ENCODE peak calls at places on chromosomes 12 and 14, in seven cellular contexts. D is GM10248, I is mesothelial cell of epicardium, F is thoracic aorta, S is left lung, K is AG09309, M is neural progenitor cell. Y is an unnamed sample.

GRCh38 chr12:120944645-120945217 is 33.6 kb upstream of the HNF1A start:
- DNase-seq in D (peak), I (no peak), F (no peak), S (peak), K (no peak), M (peak), Y (peak)

GRCh38 chr12:13135336-13136178 is 32.1 kb upstream of the GSG1 start:
- DNase-seq in D (no peak), I (peak), F (peak), S (peak), K (peak), M (no peak), Y (no peak)

GRCh38 chr12:99390707-99391106 is 256.8 kb upstream of the GARIN6 start:
- DNase-seq in D (peak), I (no peak), F (no peak), S (no peak), K (no peak), M (peak), Y (no peak)

GRCh38 chr14:85415015-85415712 is 114.8 kb upstream of the FLRT2 start:
- DNase-seq in D (no peak), I (peak), F (no peak), S (peak), K (peak), M (no peak), Y (no peak)

GRCh38 chr14:106094654-106095189 is 568.3 kb downstream of the TMEM121 start:
- DNase-seq in D (peak), I (no peak), F (no peak), S (no peak), K (no peak), M (peak), Y (peak)

GRCh38 chr12:109357032-109357431 is 9.3 kb downstream of the MYO1H start:
- DNase-seq in D (no peak), I (no peak), F (no peak), S (no peak), K (no peak), M (no peak), Y (no peak)

GRCh38 chr12:121579981-121580868 is 598 bp downstream of the KDM2B start:
- DNase-seq in D (peak), I (peak), F (no peak), S (peak), K (no peak), M (peak), Y (peak)

GRCh38 chr12:69927145-69927544 is 102.1 kb downstream of the MYRFL start:
- DNase-seq in D (no peak), I (no peak), F (no peak), S (no peak), K (no peak), M (no peak), Y (no peak)

GRCh38 chr14:104936361-104937155 is 11.9 kb downstream of the PLD4 start:
- DNase-seq in D (peak), I (no peak), F (no peak), S (no peak), K (no peak), M (no peak), Y (peak)

GRCh38 chr12:3520168-3520567 is 29.2 kb downstream of the PRMT8 start:
- DNase-seq in D (no peak), I (no peak), F (no peak), S (no peak), K (no peak), M (no peak), Y (no peak)

GRCh38 chr12:7190268-7191055 is 976 bp downstream of the PEX5 start:
- DNase-seq in D (no peak), I (no peak), F (peak), S (no peak), K (no peak), M (peak), Y (peak)

GRCh38 chr14:44914849-44915248 is 46.9 kb downstream of the KLHL28 start:
- DNase-seq in D (no peak), I (no peak), F (no peak), S (no peak), K (no peak), M (peak), Y (no peak)

GRCh38 chr12:50764116-50764860 is 387 bp downstream of the ATF1 start:
- DNase-seq in D (peak), I (peak), F (no peak), S (peak), K (no peak), M (peak), Y (no peak)

GRCh38 chr14:89327771-89328212 is 89.2 kb downstream of the FOXN3 start:
- DNase-seq in D (no peak), I (no peak), F (no peak), S (no peak), K (peak), M (no peak), Y (no peak)

GRCh38 chr12:57430117-57430930 is 519 bp downstream of the R3HDM2 start:
- DNase-seq in D (peak), I (no peak), F (no peak), S (peak), K (no peak), M (no peak), Y (no peak)

GRCh38 chr12:115790526-115790925 is 487.0 kb downstream of the MED13L start:
- DNase-seq in D (no peak), I (no peak), F (no peak), S (no peak), K (no peak), M (no peak), Y (no peak)

GRCh38 chr12:49706351-49707126 is 666 bp downstream of the FMNL3 start:
- DNase-seq in D (no peak), I (peak), F (no peak), S (peak), K (no peak), M (peak), Y (no peak)

GRCh38 chr12:30440826-30441602 is 254.7 kb downstream of the IPO8 start:
- DNase-seq in D (no peak), I (no peak), F (no peak), S (no peak), K (no peak), M (peak), Y (no peak)

GRCh38 chr14:22887990-22888378 is 5.0 kb downstream of the REM2 start:
- DNase-seq in D (peak), I (no peak), F (no peak), S (no peak), K (no peak), M (no peak), Y (peak)

GRCh38 chr12:76083761-76084276 is 666 bp downstream of the NAP1L1 start:
- DNase-seq in D (peak), I (peak), F (peak), S (peak), K (no peak), M (peak), Y (peak)

GRCh38 chr12:96197503-96198272 is 3.5 kb downstream of the ELK3 start:
- DNase-seq in D (no peak), I (no peak), F (no peak), S (no peak), K (peak), M (no peak), Y (no peak)

GRCh38 chr12:4962539-4963486 is 53.1 kb downstream of the KCNA1 start:
- DNase-seq in D (no peak), I (no peak), F (no peak), S (no peak), K (no peak), M (no peak), Y (no peak)

GRCh38 chr12:55697686-55698085 is 10.0 kb downstream of the ITGA7 start:
- DNase-seq in D (no peak), I (no peak), F (no peak), S (peak), K (no peak), M (no peak), Y (no peak)

GRCh38 chr12:27331299-27331926 is 1.2 kb upstream of the BMAL2 start:
- DNase-seq in D (peak), I (no peak), F (no peak), S (no peak), K (peak), M (no peak), Y (peak)

GRCh38 chr12:6750506-6750905 is 2.4 kb downstream of the MLF2 start:
- DNase-seq in D (no peak), I (no peak), F (no peak), S (no peak), K (no peak), M (no peak), Y (no peak)

GRCh38 chr12:52277486-52278245 is 3.2 kb downstream of the KRT86 start:
- DNase-seq in D (no peak), I (no peak), F (no peak), S (no peak), K (no peak), M (no peak), Y (no peak)

GRCh38 chr12:132357623-132358186 is 28.3 kb upstream of the GALNT9 start:
- DNase-seq in D (no peak), I (no peak), F (no peak), S (no peak), K (no peak), M (no peak), Y (no peak)

GRCh38 chr12:90460681-90461080 is 494.3 kb downstream of the CCER1 start:
- DNase-seq in D (no peak), I (no peak), F (no peak), S (no peak), K (peak), M (no peak), Y (no peak)

GRCh38 chr14:105528197-105528858 is 1.9 kb downstream of the TMEM121 start:
- DNase-seq in D (peak), I (peak), F (no peak), S (peak), K (peak), M (peak), Y (peak)

GRCh38 chr14:89409961-89410360 is 7.1 kb downstream of the FOXN3 start:
- DNase-seq in D (no peak), I (no peak), F (no peak), S (no peak), K (no peak), M (no peak), Y (no peak)

GRCh38 chr12:101697197-101697929 is at the start of gene CHPT1:
- DNase-seq in D (peak), I (peak), F (peak), S (peak), K (no peak), M (peak), Y (peak)

GRCh38 chr14:38442208-38442607 is 186.3 kb upstream of the CLEC14A start:
- DNase-seq in D (no peak), I (no peak), F (no peak), S (no peak), K (no peak), M (no peak), Y (no peak)

DNA sequence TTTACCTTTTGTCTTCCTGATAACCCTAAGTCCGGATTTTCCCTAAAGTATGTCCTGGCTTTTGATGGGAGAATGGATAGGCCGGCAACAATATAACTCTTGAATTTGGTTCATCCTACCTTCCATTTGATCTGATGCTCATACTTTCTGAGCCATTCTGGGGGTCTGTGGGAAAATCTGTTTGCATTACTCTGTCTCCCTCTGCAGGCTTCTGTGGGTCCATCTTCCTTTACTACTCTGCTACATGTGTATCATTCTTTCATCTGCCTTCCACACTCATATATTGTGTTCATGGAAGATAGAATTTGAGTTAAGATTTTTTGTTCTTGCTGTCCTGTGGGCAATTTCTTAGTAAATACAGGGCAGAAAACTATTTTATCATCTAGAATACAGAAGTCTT is 101.5 kb downstream of the NAV3 start:
- DNase-seq in D (no peak), I (no peak), F (no peak), S (no peak), K (no peak), M (no peak), Y (no peak)
- TF ChIP-seq CTCF in D (no peak), I (no peak), F (no peak), S (no peak), K (peak), M (peak), Y (no peak)

GRCh38 chr14:64174922-64175782 is 119.0 kb downstream of the ESR2 start:
- DNase-seq in D (no peak), I (no peak), F (no peak), S (no peak), K (no peak), M (no peak), Y (no peak)

GRCh38 chr14:64178814-64179213 is 115.4 kb downstream of the ESR2 start:
- DNase-seq in D (no peak), I (no peak), F (no peak), S (no peak), K (no peak), M (no peak), Y (no peak)

GRCh38 chr14:64176330-64176729 is 117.8 kb downstream of the ESR2 start:
- DNase-seq in D (no peak), I (no peak), F (no peak), S (no peak), K (no peak), M (no peak), Y (no peak)
- TF ChIP-seq CTCF in D (no peak), I (no peak), F (no peak), S (no peak), K (no peak), M (no peak), Y (no peak)

GRCh38 chr12:94141892-94142291 is 6.5 kb upstream of the PLXNC1 start:
- DNase-seq in D (no peak), I (no peak), F (no peak), S (no peak), K (no peak), M (no peak), Y (no peak)
- TF ChIP-seq CTCF in D (no peak), I (no peak), F (no peak), S (no peak), K (no peak), M (no peak), Y (no peak)

GRCh38 chr12:104407922-104408321 is 48.8 kb upstream of the CHST11 start:
- DNase-seq in D (no peak), I (no peak), F (no peak), S (no peak), K (no peak), M (no peak), Y (no peak)
- TF ChIP-seq CTCF in D (no peak), I (no peak), F (no peak), S (no peak), K (no peak), M (no peak), Y (no peak)

DNA sequence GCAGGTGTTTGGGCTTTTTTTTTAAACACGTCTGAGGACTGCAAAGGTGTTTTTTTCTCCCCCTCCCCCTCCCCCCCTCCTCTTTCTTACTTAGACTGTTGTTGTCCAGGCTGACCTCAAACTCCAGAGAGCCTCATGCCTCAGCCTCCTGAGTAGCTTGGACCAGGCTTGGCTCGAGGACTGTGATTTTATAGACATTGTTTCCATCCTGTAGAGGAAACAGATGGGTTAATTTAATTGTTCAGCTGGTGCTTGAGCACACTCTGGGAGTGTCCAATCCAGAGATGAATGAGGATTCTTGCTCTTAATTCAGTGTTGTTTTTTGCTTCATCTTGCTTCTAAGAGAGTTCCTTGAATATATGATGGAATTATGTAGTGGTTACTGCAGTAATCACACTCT is 42.1 kb downstream of the RASSF3 start:
- DNase-seq in D (no peak), I (no peak), F (no peak), S (no peak), K (no peak), M (no peak), Y (no peak)
- TF ChIP-seq CTCF in D (no peak), I (no peak), F (no peak), S (no peak), K (no peak), M (no peak), Y (no peak)

GRCh38 chr14:102187044-102187443 is 47.3 kb downstream of the WDR20 start:
- DNase-seq in D (no peak), I (no peak), F (no peak), S (no peak), K (peak), M (no peak), Y (no peak)

GRCh38 chr14:102189858-102190257 is 50.2 kb downstream of the WDR20 start:
- DNase-seq in D (no peak), I (no peak), F (no peak), S (no peak), K (no peak), M (no peak), Y (no peak)

GRCh38 chr14:102187583-102188001 is 47.9 kb downstream of the WDR20 start:
- DNase-seq in D (no peak), I (no peak), F (no peak), S (no peak), K (no peak), M (no peak), Y (no peak)

GRCh38 chr14:102185360-102185759 is 45.7 kb downstream of the WDR20 start:
- DNase-seq in D (no peak), I (no peak), F (no peak), S (no peak), K (no peak), M (no peak), Y (no peak)

GRCh38 chr14:102188187-102188586 is 48.5 kb downstream of the WDR20 start:
- DNase-seq in D (no peak), I (no peak), F (no peak), S (no peak), K (no peak), M (no peak), Y (no peak)
- TF ChIP-seq CTCF in D (no peak), I (no peak), F (no peak), S (no peak), K (no peak), M (no peak), Y (no peak)

DNA sequence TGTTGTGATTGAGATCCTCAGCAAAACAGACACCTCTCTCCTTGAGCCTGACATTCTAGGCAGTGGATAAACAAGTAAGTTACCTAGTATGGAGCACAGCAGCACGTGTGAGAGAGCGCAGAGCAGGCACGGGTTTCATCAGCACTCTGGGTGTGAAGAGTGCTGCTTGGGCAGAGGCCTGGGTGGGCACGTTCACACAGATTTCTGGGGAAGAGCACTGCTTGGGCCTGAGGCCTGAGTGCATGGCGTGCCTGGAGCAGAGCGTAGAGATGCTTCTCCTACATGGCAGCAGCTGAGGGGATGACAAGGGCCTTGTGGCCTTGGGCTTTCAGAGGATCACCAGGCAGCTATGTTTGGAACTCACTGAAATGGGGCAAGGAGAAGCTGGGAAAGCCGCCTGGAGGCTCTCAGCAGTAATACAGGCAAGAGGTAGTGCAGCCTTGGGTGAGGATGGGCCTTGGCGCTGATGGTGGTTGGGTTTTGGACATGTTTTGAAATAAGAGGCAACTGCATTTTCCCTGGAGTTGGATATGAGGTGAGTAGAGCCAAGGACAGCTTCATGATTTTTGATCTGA is 17.6 kb downstream of the CKB start:
- DNase-seq in D (no peak), I (no peak), F (no peak), S (no peak), K (no peak), M (no peak), Y (peak)
- TF ChIP-seq CTCF in D (no peak), I (no peak), F (no peak), S (no peak), K (peak), M (no peak), Y (no peak)